ENCODE peak calls at places on chromosomes 16 and 17, in eight cellular contexts. Y is OCI-LY7; Z is effector memory CD4-positive, alpha-beta T cell; V is suprapubic skin; D is activated naive CD8-positive, alpha-beta T cell treated with anti-CD3 and anti-CD28 coated beads, Interleukin-2, amount 50 U/mL, for 16 hours; L is HTR-8/SVneo; A is fibroblast of villous mesenchyme; N is activated CD4-positive, alpha-beta memory T cell treated with anti-CD3 and anti-CD28 coated beads for 36 hours. S is an unnamed sample.

GRCh38 chr17:66268247-66268927 is 34.0 kb upstream of the PRKCA start:
- DNase-seq in Y (no peak), V (no peak), L (no peak), D (no peak), Z (no peak), N (no peak), A (peak), S (peak)

GRCh38 chr17:36515837-36516236 is 18.8 kb downstream of the MYO19 start:
- DNase-seq in Y (no peak), D (no peak), Z (no peak), V (no peak), L (no peak), N (no peak), A (no peak), S (no peak)

GRCh38 chr17:17792551-17793377 is 44.0 kb downstream of the SREBF1 start:
- DNase-seq in D (no peak), Y (no peak), A (peak), V (no peak), L (no peak), N (peak), Z (peak), S (no peak)

GRCh38 chr17:61797283-61797682 is 66.0 kb downstream of the BRIP1 start:
- DNase-seq in L (no peak), D (no peak), A (no peak), V (no peak), Z (no peak), Y (no peak), N (no peak), S (no peak)

GRCh38 chr16:88633684-88634140 is 4.7 kb upstream of the IL17C start:
- DNase-seq in N (peak), Z (peak), Y (peak), A (peak), V (no peak), L (peak), D (no peak), S (no peak)

GRCh38 chr17:43360376-43360738 is 38.4 kb upstream of the ARL4D start:
- DNase-seq in V (no peak), D (peak), Y (peak), A (peak), Z (peak), N (peak), L (peak), S (peak)

GRCh38 chr16:18932243-18932997 is 6.2 kb upstream of the SMG1 start:
- DNase-seq in V (peak), N (no peak), D (no peak), A (no peak), Y (no peak), L (no peak), Z (no peak), S (peak)

GRCh38 chr16:2712063-2712441 is 8.0 kb downstream of the PRSS27 start:
- DNase-seq in D (no peak), Y (no peak), N (no peak), V (no peak), Z (no peak), L (no peak), A (no peak), S (no peak)

GRCh38 chr17:77465358-77466041 is 324.7 kb downstream of the SEC14L1 start:
- DNase-seq in A (peak), N (peak), V (no peak), D (peak), Z (peak), L (peak), Y (peak), S (peak)

GRCh38 chr17:63567229-63567628 is 17.0 kb downstream of the DCAF7 start:
- DNase-seq in V (no peak), Z (no peak), Y (no peak), L (no peak), A (no peak), N (no peak), D (no peak), S (no peak)

GRCh38 chr17:57350266-57350665 is 93.9 kb downstream of the MSI2 start:
- DNase-seq in L (no peak), N (no peak), A (no peak), V (no peak), Y (no peak), Z (no peak), D (no peak), S (no peak)

GRCh38 chr16:71723537-71724319 is 773 bp downstream of the PHLPP2 start:
- DNase-seq in Z (peak), L (peak), D (peak), Y (peak), N (peak), A (peak), V (peak), S (peak)

GRCh38 chr16:505479-506245 is 21.9 kb upstream of the CAPN15 start:
- DNase-seq in A (no peak), Z (no peak), N (no peak), Y (no peak), D (no peak), V (no peak), L (no peak), S (no peak)

GRCh38 chr17:43823350-43824084 is 9.4 kb downstream of the MPP3 start:
- DNase-seq in N (no peak), A (no peak), L (no peak), D (no peak), Z (no peak), Y (no peak), V (no peak), S (no peak)

GRCh38 chr17:42585353-42585752 is 7.8 kb upstream of the PSMC3IP start:
- DNase-seq in V (no peak), Z (no peak), L (no peak), Y (no peak), D (no peak), A (no peak), N (no peak), S (no peak)

GRCh38 chr17:72699566-72699965 is 392.9 kb downstream of the SLC39A11 start:
- DNase-seq in L (no peak), V (no peak), N (no peak), Y (no peak), D (no peak), A (no peak), Z (no peak), S (peak)

GRCh38 chr16:13839577-13839976 is 80.4 kb upstream of the ERCC4 start:
- DNase-seq in V (no peak), D (no peak), A (no peak), Y (peak), L (no peak), N (no peak), Z (no peak), S (no peak)

GRCh38 chr16:68324336-68324735 is 13.5 kb downstream of the PRMT7 start:
- DNase-seq in D (no peak), V (no peak), A (no peak), Z (no peak), N (no peak), L (no peak), Y (no peak), S (no peak)

GRCh38 chr17:82647593-82648164 is 565 bp downstream of the WDR45B start:
- DNase-seq in V (no peak), Z (peak), A (peak), D (no peak), N (peak), Y (peak), L (peak), S (peak)

GRCh38 chr16:61887903-61888302 is 148.3 kb downstream of the CDH8 start:
- DNase-seq in V (no peak), L (no peak), D (no peak), Y (peak), Z (no peak), A (peak), N (no peak), S (peak)

GRCh38 chr17:51035436-51035835 is 85.2 kb downstream of the SPAG9 start:
- DNase-seq in D (no peak), V (no peak), L (no peak), Y (peak), A (peak), Z (no peak), N (no peak), S (peak)

GRCh38 chr17:39062846-39063680 is 88.4 kb downstream of the PLXDC1 start:
- DNase-seq in A (peak), N (no peak), V (no peak), D (no peak), L (no peak), Y (no peak), Z (no peak), S (no peak)

GRCh38 chr17:82872591-82873520 is 33.0 kb upstream of the ZNF750 start:
- DNase-seq in A (no peak), Y (peak), V (no peak), N (no peak), Z (no peak), L (no peak), D (no peak), S (no peak)

GRCh38 chr17:2682304-2682938 is 29.1 kb downstream of the CLUH start:
- DNase-seq in L (no peak), V (no peak), A (no peak), Y (no peak), Z (no peak), N (no peak), D (no peak), S (no peak)

GRCh38 chr16:69554495-69554894 is 11.3 kb upstream of the NFAT5 start:
- DNase-seq in Y (peak), A (no peak), D (no peak), N (no peak), Z (no peak), L (no peak), V (no peak), S (no peak)

GRCh38 chr16:13193721-13194120 is 292.3 kb downstream of the SHISA9 start:
- DNase-seq in D (no peak), A (no peak), L (no peak), N (no peak), V (no peak), Y (no peak), Z (no peak), S (peak)

GRCh38 chr16:52573365-52574104 is 26.6 kb upstream of the TOX3 start:
- DNase-seq in N (no peak), V (no peak), Z (no peak), L (no peak), A (no peak), Y (no peak), D (no peak), S (no peak)

GRCh38 chr17:80772906-80773242 is 218.8 kb upstream of the CHMP6 start:
- DNase-seq in Y (no peak), A (no peak), V (no peak), D (no peak), N (no peak), L (no peak), Z (no peak), S (no peak)

GRCh38 chr17:7284911-7285310 is 3.4 kb downstream of the SLC2A4 start:
- DNase-seq in A (no peak), L (no peak), Y (no peak), V (no peak), D (no peak), Z (no peak), N (no peak), S (no peak)

GRCh38 chr16:76583995-76584394 is 306.8 kb downstream of the CNTNAP4 start:
- DNase-seq in N (no peak), Z (no peak), V (no peak), A (no peak), L (no peak), Y (no peak), D (no peak), S (no peak)

GRCh38 chr16:68972720-68973119 is 129.4 kb downstream of the TANGO6 start:
- DNase-seq in Z (no peak), L (peak), V (no peak), D (no peak), N (no peak), Y (no peak), A (peak), S (peak)

GRCh38 chr17:988561-988960 is 8.4 kb upstream of the TIMM22 start:
- DNase-seq in Z (no peak), D (no peak), A (no peak), N (no peak), Y (no peak), L (no peak), V (no peak), S (no peak)

GRCh38 chr17:7837375-7838290 is 3.6 kb downstream of the KDM6B start:
- DNase-seq in L (no peak), Y (peak), D (no peak), V (no peak), A (peak), Z (no peak), N (no peak), S (no peak)

GRCh38 chr16:2048116-2048543 is 345 bp downstream of the TSC2 start:
- DNase-seq in A (no peak), D (no peak), L (no peak), Y (no peak), Z (no peak), V (no peak), N (no peak), S (no peak)

GRCh38 chr16:85916141-85916890 is 17.4 kb downstream of the IRF8 start:
- DNase-seq in L (no peak), Y (no peak), V (no peak), Z (no peak), D (no peak), A (peak), N (no peak), S (no peak)

GRCh38 chr17:4833178-4833940 is at the start of gene MINK1:
- DNase-seq in A (peak), Z (peak), D (peak), V (peak), N (peak), Y (peak), L (peak), S (peak)

GRCh38 chr17:80649200-80649644 is 104.6 kb downstream of the RPTOR start:
- DNase-seq in D (no peak), Z (no peak), N (peak), L (no peak), V (no peak), Y (no peak), A (no peak), S (no peak)